ENCODE peak calls at places on chromosomes 3 and 15, in nine cellular contexts. R is activated T-cell treated with anti-CD3 and anti-CD28 coated beads for 1 hour; B is mesenchymal stem cell; M is stimulated activated CD8-positive, alpha-beta memory T cell treated with anti-CD3 and anti-CD28 coated beads, Interleukin-15, amount 100 ng/mL, for 4 hours; H is HuH-7.5; G is GM04504; W is NCI-H1092 treated with DMSO at 0.1 percent for 48 hours; Q is naive B cell; O is GM03348. K is an unnamed sample.

GRCh38 chr3:86792316-86792715 is 198.6 kb downstream of the VGLL3 start:
- DNase-seq in R (no peak), B (no peak), M (no peak), H (no peak), G (no peak), W (no peak), Q (no peak), O (no peak), K (no peak)

GRCh38 chr15:44183363-44183762 is 11.7 kb downstream of the FRMD5 start:
- DNase-seq in R (no peak), B (no peak), M (no peak), H (no peak), G (no peak), W (no peak), Q (no peak), O (no peak), K (no peak)

GRCh38 chr3:113712129-113712528 is 15.7 kb upstream of the USF3 start:
- DNase-seq in R (no peak), B (no peak), M (no peak), H (no peak), G (no peak), W (no peak), Q (no peak), O (no peak), K (peak; percentile 12)

GRCh38 chr3:122714269-122714668 is 33.6 kb downstream of the PARP14 start:
- DNase-seq in R (no peak), B (no peak), M (no peak), H (no peak), G (no peak), W (no peak), Q (no peak), O (no peak), K (peak; percentile 24)

GRCh38 chr3:80994085-80994665 is 767.3 kb downstream of the GBE1 start:
- DNase-seq in R (no peak), B (no peak), M (no peak), H (no peak), G (no peak), W (no peak), Q (no peak), O (no peak), K (no peak)

GRCh38 chr3:11556851-11557644 is 86.7 kb downstream of the VGLL4 start:
- DNase-seq in R (no peak), B (peak; percentile 71), M (no peak), H (no peak), G (peak; percentile 32), W (no peak), Q (no peak), O (peak; percentile 82), K (peak; percentile 36)

GRCh38 chr3:119783883-119784282 is 2.0 kb downstream of the NR1I2 start:
- DNase-seq in R (no peak), B (no peak), M (no peak), H (no peak), G (no peak), W (no peak), Q (no peak), O (no peak), K (no peak)

GRCh38 chr3:72177075-72178050 is 392.4 kb upstream of the PROK2 start:
- DNase-seq in R (no peak), B (no peak), M (no peak), H (no peak), G (no peak), W (no peak), Q (peak; percentile 24), O (peak; percentile 80), K (peak; percentile 28)

GRCh38 chr3:175336406-175337133 is 477.4 kb downstream of the NAALADL2 start:
- DNase-seq in R (no peak), B (no peak), M (no peak), H (no peak), G (no peak), W (no peak), Q (no peak), O (no peak), K (no peak)

GRCh38 chr3:69926385-69926784 is 73.1 kb upstream of the SAMMSON start:
- DNase-seq in R (no peak), B (no peak), M (no peak), H (no peak), G (no peak), W (no peak), Q (no peak), O (no peak), K (no peak)

GRCh38 chr3:23019596-23020300 is 183.4 kb upstream of the UBE2E2 start:
- DNase-seq in R (no peak), B (no peak), M (no peak), H (no peak), G (no peak), W (no peak), Q (no peak), O (no peak), K (no peak)

GRCh38 chr3:150308481-150308918 is 99.6 kb upstream of the TSC22D2 start:
- DNase-seq in R (no peak), B (no peak), M (no peak), H (no peak), G (no peak), W (no peak), Q (no peak), O (no peak), K (no peak)

GRCh38 chr3:143808999-143809700 is 39.1 kb downstream of the SLC9A9 start:
- DNase-seq in R (no peak), B (no peak), M (no peak), H (no peak), G (no peak), W (no peak), Q (no peak), O (peak; percentile 51), K (no peak)

GRCh38 chr3:192130534-192131132 is 596.7 kb downstream of the FGF12 start:
- DNase-seq in R (no peak), B (peak; percentile 52), M (no peak), H (no peak), G (no peak), W (peak; percentile 39), Q (no peak), O (peak; percentile 19), K (peak; percentile 61)

GRCh38 chr3:157789162-157789561 is 285.9 kb upstream of the VEPH1 start:
- DNase-seq in R (no peak), B (no peak), M (no peak), H (no peak), G (no peak), W (no peak), Q (no peak), O (no peak), K (no peak)

GRCh38 chr15:98428253-98428989 is 219.9 kb upstream of the IGF1R start:
- DNase-seq in R (peak; percentile 50), B (peak; percentile 54), M (no peak), H (peak; percentile 87), G (peak; percentile 45), W (peak; percentile 13), Q (peak; percentile 23), O (peak; percentile 94), K (peak; percentile 60)

GRCh38 chr3:10950476-10951294 is 41.9 kb upstream of the SLC6A1 start:
- DNase-seq in R (no peak), B (peak; percentile 15), M (no peak), H (peak; percentile 62), G (peak; percentile 10), W (peak; percentile 8), Q (no peak), O (peak; percentile 82), K (peak; percentile 21)

GRCh38 chr15:73993211-73993994 is 1.1 kb upstream of the PML start:
- DNase-seq in R (no peak), B (no peak), M (no peak), H (no peak), G (no peak), W (no peak), Q (no peak), O (no peak), K (no peak)

GRCh38 chr3:44235604-44236484 is 5.8 kb upstream of the TOPAZ1 start:
- DNase-seq in R (peak; percentile 28), B (peak; percentile 93), M (peak; percentile 27), H (peak; percentile 29), G (peak; percentile 67), W (peak; percentile 40), Q (peak; percentile 13), O (peak; percentile 86), K (peak; percentile 96)

GRCh38 chr3:129793356-129793755 is 100.2 kb downstream of the TMCC1 start:
- DNase-seq in R (no peak), B (peak; percentile 20), M (no peak), H (no peak), G (no peak), W (no peak), Q (no peak), O (peak; percentile 13), K (peak; percentile 17)

GRCh38 chr15:66822106-66822505 is 120.1 kb downstream of the SMAD6 start:
- DNase-seq in R (no peak), B (no peak), M (no peak), H (no peak), G (no peak), W (no peak), Q (no peak), O (no peak), K (no peak)

GRCh38 chr3:140430494-140430893 is 247.4 kb upstream of the TRIM42 start:
- DNase-seq in R (no peak), B (no peak), M (no peak), H (no peak), G (no peak), W (no peak), Q (no peak), O (no peak), K (no peak)

GRCh38 chr3:52253314-52254260 is 8.0 kb downstream of the PPM1M start:
- DNase-seq in R (peak; percentile 62), B (peak; percentile 27), M (peak; percentile 85), H (no peak), G (no peak), W (no peak), Q (peak; percentile 90), O (peak; percentile 30), K (peak; percentile 22)

GRCh38 chr15:66894986-66895780 is 170.2 kb upstream of the SMAD3 start:
- DNase-seq in R (no peak), B (no peak), M (no peak), H (no peak), G (no peak), W (no peak), Q (no peak), O (no peak), K (no peak)

GRCh38 chr3:67601385-67601784 is 53.0 kb downstream of the SUCLG2 start:
- DNase-seq in R (no peak), B (no peak), M (no peak), H (no peak), G (no peak), W (no peak), Q (no peak), O (no peak), K (no peak)

GRCh38 chr15:62933388-62933787 is 109.2 kb upstream of the TPM1 start:
- DNase-seq in R (no peak), B (no peak), M (no peak), H (no peak), G (no peak), W (no peak), Q (no peak), O (no peak), K (no peak)

GRCh38 chr15:92687183-92687582 is 31.6 kb upstream of the FAM174B start:
- DNase-seq in R (no peak), B (no peak), M (no peak), H (no peak), G (no peak), W (no peak), Q (no peak), O (no peak), K (peak; percentile 79)

GRCh38 chr15:42584031-42584765 is 8.8 kb downstream of the STARD9 start:
- DNase-seq in R (no peak), B (no peak), M (no peak), H (no peak), G (no peak), W (no peak), Q (no peak), O (no peak), K (peak; percentile 45)

GRCh38 chr3:187743195-187744141 is 1.8 kb downstream of the BCL6 start:
- DNase-seq in R (peak; percentile 41), B (peak; percentile 70), M (peak; percentile 42), H (no peak), G (no peak), W (peak; percentile 10), Q (peak; percentile 21), O (peak; percentile 70), K (peak; percentile 39)

GRCh38 chr3:188171682-188172467 is 17.9 kb downstream of the LPP start:
- DNase-seq in R (no peak), B (no peak), M (no peak), H (no peak), G (no peak), W (no peak), Q (no peak), O (no peak), K (no peak)

GRCh38 chr3:10992017-10992945 is at the start of gene SLC6A1:
- DNase-seq in R (no peak), B (no peak), M (no peak), H (no peak), G (no peak), W (peak; percentile 18), Q (no peak), O (peak; percentile 22), K (no peak)